ENCODE peak calls at places on chromosomes 16 and 17, in seven cellular contexts. K is neural progenitor cell, J is bronchial epithelial cell, H is nephron progenitor cell, L is AG09319, S is IMR-90, N is left ventricle myocardium inferior. F is an unnamed sample.

GRCh38 chr17:53135969-53136368 is 686.8 kb upstream of the KIF2B start:
- DNase-seq in K (no peak), J (no peak), H (no peak), L (no peak), S (no peak), N (no peak), F (no peak)

GRCh38 chr17:31200287-31200686 is 96.8 kb downstream of the OMG start:
- DNase-seq in K (no peak), J (no peak), H (no peak), L (no peak), S (peak; percentile 7), N (no peak), F (no peak)

GRCh38 chr17:60823520-60823919 is 145.9 kb downstream of the BCAS3 start:
- DNase-seq in K (no peak), J (peak; percentile 30), H (no peak), L (no peak), S (no peak), N (no peak), F (no peak)

GRCh38 chr17:41910701-41911391 is 7.9 kb downstream of the ACLY start:
- DNase-seq in K (no peak), J (peak; percentile 63), H (no peak), L (peak; percentile 90), S (peak; percentile 99), N (no peak), F (no peak)

GRCh38 chr17:9121186-9121820 is 100.0 kb downstream of the NTN1 start:
- DNase-seq in K (no peak), J (no peak), H (no peak), L (no peak), S (no peak), N (no peak), F (no peak)

GRCh38 chr17:622356-622755 is 92.3 kb downstream of the VPS53 start:
- DNase-seq in K (no peak), J (peak; percentile 79), H (no peak), L (no peak), S (peak; percentile 87), N (no peak), F (no peak)

GRCh38 chr16:49048557-49048956 is 233.1 kb downstream of the CBLN1 start:
- DNase-seq in K (no peak), J (peak; percentile 50), H (no peak), L (no peak), S (peak; percentile 1), N (no peak), F (no peak)

GRCh38 chr17:32192379-32192778 is 50.1 kb downstream of the RHOT1 start:
- DNase-seq in K (no peak), J (no peak), H (no peak), L (no peak), S (peak; percentile 73), N (no peak), F (no peak)

GRCh38 chr17:19470529-19471261 is 59.7 kb downstream of the RNF112 start:
- DNase-seq in K (peak; percentile 44), J (no peak), H (peak; percentile 44), L (peak; percentile 54), S (peak; percentile 56), N (peak; percentile 79), F (no peak)

GRCh38 chr16:68265078-68265925 is 976 bp downstream of the SLC7A6 start:
- DNase-seq in K (peak; percentile 50), J (peak; percentile 83), H (peak; percentile 33), L (no peak), S (peak; percentile 69), N (peak; percentile 40), F (no peak)

GRCh38 chr17:57553525-57553924 is 191.6 kb downstream of the CCDC182 start:
- DNase-seq in K (no peak), J (no peak), H (no peak), L (no peak), S (peak; percentile 80), N (no peak), F (no peak)

GRCh38 chr17:34171245-34171818 is 83.8 kb upstream of the CCL2 start:
- DNase-seq in K (peak; percentile 57), J (peak; percentile 44), H (peak; percentile 64), L (peak; percentile 14), S (peak; percentile 53), N (peak; percentile 31), F (peak; percentile 45)

GRCh38 chr17:82224666-82225065 is 4.2 kb upstream of the SLC16A3 start:
- DNase-seq in K (no peak), J (no peak), H (no peak), L (no peak), S (no peak), N (no peak), F (no peak)

GRCh38 chr16:70437017-70437581 is 1.8 kb downstream of the ST3GAL2 start:
- DNase-seq in K (peak; percentile 60), J (no peak), H (peak; percentile 76), L (peak; percentile 88), S (peak; percentile 94), N (no peak), F (no peak)

GRCh38 chr16:69756705-69757104 is 2.0 kb upstream of the NOB1 start:
- DNase-seq in K (no peak), J (no peak), H (no peak), L (no peak), S (no peak), N (no peak), F (no peak)

GRCh38 chr16:30369091-30369937 is 980 bp downstream of the TBC1D10B start:
- DNase-seq in K (peak; percentile 73), J (no peak), H (peak; percentile 56), L (no peak), S (no peak), N (no peak), F (no peak)

DNA sequence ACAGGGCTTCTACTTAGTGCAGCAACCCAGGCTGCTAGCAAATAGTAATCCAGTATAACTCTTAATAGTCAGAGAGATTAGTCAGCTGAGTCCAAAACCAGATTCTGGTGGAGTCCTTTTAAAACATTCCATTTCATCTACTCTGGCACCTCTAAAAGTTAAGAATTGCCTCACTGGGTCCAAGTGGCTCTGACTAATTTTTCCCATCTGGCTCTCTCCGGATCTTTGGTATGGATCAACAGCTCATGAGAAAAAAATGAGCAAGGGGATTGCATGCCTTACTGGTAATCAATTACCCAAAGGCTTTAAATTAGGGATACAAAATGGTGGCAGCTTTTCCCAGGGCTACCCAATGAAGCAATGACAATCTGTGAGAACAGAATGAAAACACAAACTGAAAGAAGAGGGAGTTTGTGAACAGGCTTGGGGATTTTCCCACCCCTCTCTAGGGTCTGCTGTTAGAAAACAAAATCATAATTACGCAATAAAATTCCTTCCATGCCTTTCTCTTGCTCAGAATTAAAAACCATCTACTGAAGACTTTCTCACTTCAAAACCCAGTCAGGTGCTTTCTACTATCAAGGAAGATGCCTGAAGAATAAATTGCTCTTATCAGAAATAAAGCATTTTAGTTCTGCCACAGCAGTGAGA is 84.6 kb upstream of the PMFBP1 start:
- DNase-seq in K (no peak), J (peak; percentile 17), H (no peak), L (peak; percentile 15), S (peak; percentile 73), N (no peak), F (no peak)
- TF ChIP-seq CTCF in K (no peak), J (no peak), H (no peak), L (no peak), S (no peak), N (no peak), F (no peak)

GRCh38 chr17:11797803-11798202 is 199.5 kb downstream of the ZNF18 start:
- DNase-seq in K (no peak), J (no peak), H (no peak), L (no peak), S (no peak), N (no peak), F (no peak)
- TF ChIP-seq CTCF in K (peak; percentile 36), J (no peak), H (no peak), L (no peak), S (no peak), N (no peak), F (peak; percentile 11)

GRCh38 chr17:47318197-47318918 is 5.4 kb upstream of the EFCAB13 start:
- DNase-seq in K (no peak), J (no peak), H (no peak), L (no peak), S (no peak), N (no peak), F (no peak)

GRCh38 chr17:47325176-47325575 is 1.4 kb downstream of the EFCAB13 start:
- DNase-seq in K (no peak), J (no peak), H (no peak), L (no peak), S (no peak), N (no peak), F (no peak)

GRCh38 chr17:47324224-47325020 is 667 bp downstream of the EFCAB13 start:
- DNase-seq in K (peak; percentile 48), J (peak; percentile 37), H (peak; percentile 24), L (no peak), S (peak; percentile 48), N (peak; percentile 65), F (no peak)

GRCh38 chr17:47320879-47321502 is 2.8 kb upstream of the EFCAB13 start:
- DNase-seq in K (no peak), J (no peak), H (no peak), L (no peak), S (no peak), N (no peak), F (no peak)

DNA sequence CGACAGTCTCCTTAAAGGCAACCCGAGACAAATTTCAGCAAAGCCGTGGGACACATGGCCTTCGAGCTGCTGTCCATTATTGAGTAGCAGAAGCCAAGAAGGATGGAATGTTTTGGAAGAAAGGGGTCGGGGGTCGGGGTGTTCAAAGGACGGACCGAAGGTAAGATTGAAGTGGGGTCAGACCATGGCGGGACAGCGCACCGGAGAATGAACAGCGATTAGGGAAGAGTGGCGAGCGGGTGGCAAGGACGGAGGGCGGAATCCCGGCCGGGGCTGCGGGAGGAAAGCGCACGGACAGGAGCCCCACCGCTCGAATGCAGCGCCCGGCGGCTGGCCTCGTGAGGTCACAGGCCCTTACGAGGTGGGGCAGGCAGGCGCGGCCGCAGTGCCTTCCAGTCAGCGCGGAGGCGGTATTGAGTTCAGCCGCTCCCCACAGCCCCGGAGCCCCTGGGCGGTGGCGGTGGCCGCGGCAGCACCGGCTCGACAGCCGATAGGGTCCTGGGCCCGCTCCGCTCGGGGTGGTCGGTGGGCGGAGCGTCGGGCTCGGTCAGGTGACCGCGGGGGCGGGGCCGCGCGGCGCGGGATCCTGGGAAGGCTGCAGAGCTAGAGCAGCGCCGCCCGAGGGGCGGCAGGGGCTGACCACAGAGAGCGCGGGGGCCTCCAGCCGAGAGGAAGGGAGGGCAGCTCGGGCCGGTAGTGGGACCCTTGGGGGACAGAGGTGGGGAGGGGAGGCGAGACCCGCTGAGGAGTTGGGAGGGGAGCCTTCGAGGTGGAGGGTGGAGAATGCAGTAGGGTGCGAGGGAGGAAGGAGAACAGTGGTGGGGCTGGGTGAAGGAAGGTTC is at the start of gene EFCAB13:
- DNase-seq in K (peak; percentile 95), J (peak; percentile 55), H (peak; percentile 89), L (peak; percentile 52), S (peak; percentile 71), N (peak; percentile 89), F (peak; percentile 85)
- TF ChIP-seq CTCF in K (peak; percentile 40), J (no peak), H (peak; percentile 20), L (no peak), S (peak; percentile 9), N (peak; percentile 54), F (peak; percentile 47)

DNA sequence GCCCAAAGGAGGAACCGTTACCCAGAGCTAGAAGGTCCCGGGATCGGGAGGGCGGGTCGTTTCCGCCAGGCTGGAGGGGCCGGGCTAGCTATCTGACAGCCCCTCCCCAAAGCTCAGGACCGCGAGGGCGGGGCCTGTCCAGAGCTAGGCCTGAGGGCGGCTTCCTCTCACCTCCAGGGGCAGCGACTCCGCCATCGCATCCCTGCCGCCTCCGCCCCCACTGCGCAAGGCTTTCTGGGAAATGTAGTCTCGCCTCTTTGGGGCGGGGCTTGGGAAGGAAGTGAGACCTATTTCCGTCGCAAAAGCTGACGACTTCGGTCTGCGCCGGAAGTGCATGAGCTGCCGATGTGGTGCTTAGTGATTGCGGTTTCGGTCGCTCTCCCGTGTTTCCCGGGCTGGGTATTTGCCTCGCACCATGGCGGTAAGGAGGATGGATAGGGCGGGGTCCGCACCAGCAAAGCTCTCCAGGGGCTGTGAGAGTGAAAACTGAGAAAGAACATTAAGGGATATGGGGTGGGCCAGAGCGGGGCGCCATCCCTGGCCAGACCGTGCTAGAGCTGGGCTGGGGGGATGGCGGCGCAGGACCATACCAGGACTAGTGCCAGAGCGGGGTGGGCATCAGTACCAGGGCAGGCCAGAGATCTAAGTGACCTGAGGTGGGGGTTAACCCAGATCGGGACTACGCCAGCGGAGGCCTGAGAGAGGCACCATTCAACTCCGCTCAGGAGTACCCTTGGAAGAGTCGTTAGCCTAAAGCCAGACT is at the start of gene TMEM208:
- DNase-seq in K (peak; percentile 100), J (peak; percentile 93), H (peak; percentile 99), L (peak; percentile 94), S (peak; percentile 98), N (peak; percentile 99), F (peak; percentile 98)
- TF ChIP-seq CTCF in K (peak; percentile 43), J (peak; percentile 14), H (no peak), L (peak; percentile 20), S (peak; percentile 29), N (peak; percentile 36), F (peak; percentile 24)